ENCODE peak calls at places on chromosomes 3 and 15, in eight cellular contexts. V is stimulated activated CD4-positive, alpha-beta T cell treated with anti-CD3 and anti-CD28 coated beads, Interleukin-15, amount 100 ng/mL, for 1 hour; H is HTR-8/SVneo; K is keratinocyte; O is stimulated activated CD8-positive, alpha-beta memory T cell treated with anti-CD3 and anti-CD28 coated beads, Interleukin-12 subunit alpha, Interleukin-12 subunit beta, amount 100 ng/mL, for 4 hours; G is mesendoderm; F is T-helper 2 cell treated with Interferon-gamma antibody and Interleukin-4, amounts not matched to agents 5 μg/mL and 100 μg/mL, for 36 hours; C is midbrain. S is an unnamed sample.

GRCh38 chr15:37981781-37982180 is 47.3 kb downstream of the TMCO5A start:
- DNase-seq in V (no peak), H (peak; percentile 5), K (no peak), O (no peak), G (peak; percentile 41), F (no peak), C (peak; percentile 44), S (no peak)

GRCh38 chr3:155230382-155230781 is 63.1 kb downstream of the STRIT1 start:
- DNase-seq in V (no peak), H (no peak), K (no peak), O (no peak), G (no peak), F (no peak), C (no peak), S (no peak)

GRCh38 chr3:40086890-40087884 is 222.3 kb upstream of the EIF1B start:
- DNase-seq in V (no peak), H (no peak), K (no peak), O (no peak), G (no peak), F (no peak), C (no peak), S (peak; percentile 14)

GRCh38 chr15:99613887-99614642 is 48.3 kb downstream of the MEF2A start:
- DNase-seq in V (no peak), H (no peak), K (no peak), O (no peak), G (no peak), F (no peak), C (no peak), S (peak; percentile 17)

GRCh38 chr3:14345496-14346150 is 56.8 kb upstream of the SLC6A6 start:
- DNase-seq in V (no peak), H (no peak), K (no peak), O (no peak), G (no peak), F (no peak), C (no peak), S (no peak)

GRCh38 chr3:184334470-184335158 is 2.8 kb upstream of the FAM131A start:
- DNase-seq in V (no peak), H (no peak), K (no peak), O (no peak), G (peak; percentile 34), F (peak; percentile 67), C (no peak), S (no peak)

GRCh38 chr15:64071931-64072765 is 21.5 kb downstream of the CIAO2A start:
- DNase-seq in V (no peak), H (no peak), K (no peak), O (no peak), G (no peak), F (no peak), C (no peak), S (no peak)

GRCh38 chr3:24288538-24289236 is 206.0 kb downstream of the THRB start:
- DNase-seq in V (no peak), H (no peak), K (no peak), O (no peak), G (no peak), F (no peak), C (peak; percentile 79), S (no peak)

GRCh38 chr3:172771672-172772071 is 21.1 kb downstream of the ECT2 start:
- DNase-seq in V (no peak), H (no peak), K (no peak), O (no peak), G (no peak), F (no peak), C (no peak), S (no peak)

GRCh38 chr3:197181751-197182150 is 116.7 kb downstream of the DLG1 start:
- DNase-seq in V (no peak), H (no peak), K (no peak), O (no peak), G (no peak), F (no peak), C (peak; percentile 12), S (no peak)

GRCh38 chr3:65604863-65605526 is 433.7 kb downstream of the MAGI1 start:
- DNase-seq in V (no peak), H (no peak), K (no peak), O (no peak), G (no peak), F (no peak), C (no peak), S (no peak)

GRCh38 chr3:117200962-117201361 is 491.4 kb downstream of the TUSC7 start:
- DNase-seq in V (no peak), H (no peak), K (no peak), O (no peak), G (no peak), F (no peak), C (no peak), S (no peak)

GRCh38 chr15:22949074-22949547 is 31.1 kb downstream of the CYFIP1 start:
- DNase-seq in V (no peak), H (no peak), K (no peak), O (no peak), G (peak; percentile 89), F (no peak), C (no peak), S (peak; percentile 56)

GRCh38 chr3:12895391-12896205 is 54.2 kb upstream of the RPL32 start:
- DNase-seq in V (no peak), H (no peak), K (no peak), O (no peak), G (no peak), F (no peak), C (no peak), S (no peak)

GRCh38 chr3:52391096-52391495 is 53.8 kb downstream of the SEMA3G start:
- DNase-seq in V (no peak), H (no peak), K (no peak), O (no peak), G (no peak), F (no peak), C (no peak), S (no peak)

GRCh38 chr3:151918253-151919029 is 45.0 kb downstream of the SUCNR1 start:
- DNase-seq in V (no peak), H (peak; percentile 36), K (no peak), O (no peak), G (peak; percentile 54), F (no peak), C (peak; percentile 22), S (no peak)

GRCh38 chr15:77615472-77615871 is 17.2 kb downstream of the LINGO1 start:
- DNase-seq in V (no peak), H (no peak), K (no peak), O (no peak), G (no peak), F (no peak), C (no peak), S (no peak)

GRCh38 chr3:51717446-51717845 is 10.6 kb downstream of the GRM2 start:
- DNase-seq in V (no peak), H (no peak), K (no peak), O (no peak), G (no peak), F (no peak), C (no peak), S (no peak)

GRCh38 chr15:91561371-91562100 is 292.0 kb upstream of the SLCO3A1 start:
- DNase-seq in V (no peak), H (no peak), K (peak; percentile 95), O (no peak), G (no peak), F (no peak), C (peak; percentile 71), S (no peak)

GRCh38 chr15:22227961-22228762 is 147.8 kb downstream of the OR4M2 start:
- DNase-seq in V (no peak), H (no peak), K (no peak), O (no peak), G (no peak), F (no peak), C (no peak), S (no peak)

GRCh38 chr15:90177012-90177411 is 24.1 kb upstream of the SEMA4B start:
- DNase-seq in V (no peak), H (no peak), K (no peak), O (no peak), G (no peak), F (no peak), C (no peak), S (no peak)

GRCh38 chr15:29570121-29570930 is 251.9 kb downstream of the TJP1 start:
- DNase-seq in V (no peak), H (no peak), K (no peak), O (no peak), G (peak; percentile 54), F (no peak), C (peak; percentile 10), S (peak; percentile 31)

GRCh38 chr15:64905119-64905831 is 6.4 kb upstream of the ANKDD1A start:
- DNase-seq in V (peak; percentile 70), H (no peak), K (no peak), O (peak; percentile 58), G (peak; percentile 99), F (peak; percentile 70), C (peak; percentile 72), S (peak; percentile 61)

GRCh38 chr15:45288947-45289346 is 36.9 kb downstream of the SLC28A2 start:
- DNase-seq in V (no peak), H (no peak), K (no peak), O (no peak), G (no peak), F (no peak), C (no peak), S (no peak)

GRCh38 chr15:66503780-66504562 is 684 bp downstream of the RPL4 start:
- DNase-seq in V (no peak), H (no peak), K (no peak), O (no peak), G (no peak), F (no peak), C (no peak), S (no peak)

GRCh38 chr3:163915279-163915678 is 1163.0 kb downstream of the SI start:
- DNase-seq in V (no peak), H (no peak), K (no peak), O (no peak), G (no peak), F (no peak), C (no peak), S (no peak)

GRCh38 chr15:32822739-32823138 is 104.9 kb downstream of the GREM1 start:
- DNase-seq in V (no peak), H (no peak), K (no peak), O (no peak), G (no peak), F (no peak), C (no peak), S (no peak)

GRCh38 chr3:156211583-156211982 is 91.2 kb downstream of the KCNAB1 start:
- DNase-seq in V (no peak), H (peak; percentile 14), K (peak; percentile 73), O (no peak), G (no peak), F (no peak), C (no peak), S (no peak)

GRCh38 chr15:60528530-60528929 is 49.6 kb upstream of the ICE2 start:
- DNase-seq in V (no peak), H (no peak), K (no peak), O (no peak), G (no peak), F (no peak), C (no peak), S (no peak)

GRCh38 chr3:49616061-49616460 is 58.1 kb upstream of the APEH start:
- DNase-seq in V (no peak), H (no peak), K (no peak), O (no peak), G (no peak), F (no peak), C (no peak), S (no peak)

GRCh38 chr3:187264051-187264450 is 27.5 kb downstream of the MASP1 start:
- DNase-seq in V (no peak), H (peak; percentile 34), K (no peak), O (no peak), G (peak; percentile 80), F (no peak), C (no peak), S (no peak)

GRCh38 chr15:62378772-62379171 is 213.7 kb upstream of the C2CD4B start:
- DNase-seq in V (no peak), H (no peak), K (no peak), O (no peak), G (no peak), F (no peak), C (no peak), S (no peak)

GRCh38 chr3:147299656-147300055 is 106.7 kb downstream of the ZIC4 start:
- DNase-seq in V (no peak), H (no peak), K (no peak), O (no peak), G (no peak), F (no peak), C (no peak), S (no peak)

GRCh38 chr3:4401441-4401840 is 65.6 kb downstream of the SUMF1 start:
- DNase-seq in V (no peak), H (no peak), K (no peak), O (no peak), G (no peak), F (peak; percentile 66), C (no peak), S (no peak)

S was measured in left colon.